ENCODE peak calls at places on chromosomes 3 and 15, in five cellular contexts. W is GM23338, U is stomach, Q is tibial nerve, R is A549. P is an unnamed sample.

GRCh38 chr3:124552224-124552623 is 178.0 kb upstream of the UMPS start:
- DNase-seq in U (peak; percentile 77), W (no peak), Q (no peak), R (peak; percentile 29), P (no peak)

GRCh38 chr3:46349484-46350261 is 4.2 kb upstream of the CCR2 start:
- DNase-seq in U (no peak), Q (no peak), R (no peak), W (no peak), P (no peak)

GRCh38 chr3:169148448-169149348 is 514.8 kb downstream of the MECOM start:
- DNase-seq in U (peak; percentile 31), R (no peak), Q (no peak), W (peak; percentile 48), P (no peak)

GRCh38 chr15:72285927-72286516 is 13.7 kb upstream of the PARP6 start:
- DNase-seq in U (peak; percentile 72), Q (no peak), W (peak; percentile 85), R (peak; percentile 83), P (no peak)

GRCh38 chr15:77496710-77497107 is 76.0 kb downstream of the HMG20A start:
- DNase-seq in W (peak; percentile 92), R (peak; percentile 89), Q (peak; percentile 94), U (peak; percentile 80), P (peak; percentile 95)

GRCh38 chr3:23820888-23821287 is 15.1 kb downstream of the UBE2E1 start:
- DNase-seq in Q (no peak), W (no peak), R (no peak), U (no peak), P (no peak)

GRCh38 chr3:66428733-66429132 is 72.1 kb downstream of the LRIG1 start:
- DNase-seq in R (peak; percentile 32), W (no peak), Q (peak; percentile 78), U (peak; percentile 76), P (peak; percentile 98)

GRCh38 chr15:77482570-77482969 is 61.9 kb downstream of the HMG20A start:
- DNase-seq in Q (no peak), R (no peak), U (no peak), W (no peak), P (peak; percentile 50)

GRCh38 chr3:22012471-22012870 is 261.5 kb upstream of the ZNF385D start:
- DNase-seq in R (no peak), Q (no peak), U (no peak), W (no peak), P (no peak)

GRCh38 chr3:22714758-22715157 is 488.4 kb upstream of the UBE2E2 start:
- DNase-seq in W (peak; percentile 6), Q (no peak), R (no peak), U (no peak), P (no peak)

GRCh38 chr15:35308802-35309201 is 223.7 kb upstream of the NANOGP8 start:
- DNase-seq in U (no peak), R (no peak), Q (no peak), W (no peak), P (peak; percentile 94)

GRCh38 chr3:48543271-48543866 is 13.2 kb downstream of the PFKFB4 start:
- DNase-seq in W (no peak), U (peak; percentile 45), R (no peak), Q (peak; percentile 32), P (no peak)

GRCh38 chr3:4543110-4543509 is 50.0 kb downstream of the ITPR1 start:
- DNase-seq in R (no peak), Q (no peak), W (no peak), U (no peak), P (no peak)

GRCh38 chr3:68988740-68989139 is 24.7 kb downstream of the EOGT start:
- DNase-seq in Q (no peak), U (no peak), W (no peak), R (no peak), P (peak; percentile 51)

GRCh38 chr3:112136959-112137693 is 4.1 kb upstream of the GCSAM start:
- DNase-seq in Q (peak; percentile 41), R (no peak), U (no peak), W (peak; percentile 86), P (no peak)

GRCh38 chr3:58237940-58238681 is 519 bp downstream of the ABHD6 start:
- DNase-seq in W (peak; percentile 56), R (peak; percentile 46), U (peak; percentile 62), Q (peak; percentile 44), P (no peak)

GRCh38 chr3:17478673-17479072 is 263.8 kb downstream of the TBC1D5 start:
- DNase-seq in W (no peak), U (no peak), Q (no peak), R (peak; percentile 27), P (peak; percentile 60)

GRCh38 chr3:179265875-179266274 is 15.0 kb upstream of the KCNMB3 start:
- DNase-seq in W (no peak), R (no peak), Q (no peak), U (no peak), P (no peak)

GRCh38 chr3:13770390-13771169 is 109.3 kb downstream of the WNT7A start:
- DNase-seq in W (peak; percentile 75), Q (no peak), U (peak; percentile 19), R (no peak), P (no peak)

GRCh38 chr3:49493901-49494300 is 23.8 kb downstream of the DAG1 start:
- DNase-seq in R (no peak), U (no peak), Q (no peak), W (no peak), P (no peak)

GRCh38 chr15:64857421-64857820 is 15.7 kb downstream of the PLEKHO2 start:
- DNase-seq in Q (no peak), W (no peak), R (no peak), U (no peak), P (no peak)

DNA sequence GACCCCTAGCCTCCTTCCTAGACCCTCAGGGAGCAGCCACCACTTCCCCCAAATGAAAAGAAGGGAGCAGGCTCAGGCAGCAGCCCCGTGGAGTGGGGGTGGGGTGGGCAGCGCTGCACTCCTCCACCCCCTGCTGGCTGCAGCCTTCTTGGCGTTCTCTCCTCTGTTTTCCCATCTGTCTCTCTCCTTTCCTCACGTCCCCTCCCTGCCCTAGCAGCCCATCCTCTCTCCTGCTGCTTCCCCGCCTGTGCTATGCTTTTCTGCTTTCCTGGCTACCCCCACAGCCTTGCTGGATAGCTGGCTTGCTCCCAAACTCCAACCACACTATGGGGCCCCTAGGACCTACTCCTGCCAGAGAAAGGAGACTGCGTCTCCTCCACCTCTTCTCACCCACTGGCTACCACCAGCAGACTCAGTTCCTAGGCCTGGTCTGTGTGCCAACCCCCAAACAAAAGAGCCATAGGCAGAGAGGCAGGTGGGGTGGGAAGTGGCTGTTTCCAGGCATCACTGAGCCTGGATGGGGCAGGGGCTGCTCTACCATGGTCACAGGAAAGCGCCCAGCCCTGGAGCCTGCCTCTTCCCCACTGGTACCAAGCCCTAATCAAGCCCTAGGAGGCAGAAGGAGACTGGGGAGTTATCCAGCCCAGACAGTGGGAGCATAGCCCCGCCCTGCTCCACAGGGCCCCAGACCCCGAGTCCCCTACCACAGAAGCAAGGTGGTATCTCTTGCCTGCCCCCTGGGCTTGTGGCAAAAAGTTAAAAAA is 3.4 kb upstream of the DISP2 start:
- DNase-seq in Q (no peak), U (no peak), W (peak; percentile 83), R (peak; percentile 23), P (no peak)
- H3K27ac ChIP-seq in Q (no peak overlapping the region), U (no peak overlapping the region), W (no peak overlapping the region), R (no peak overlapping the region), P (no peak overlapping the region)

GRCh38 chr15:99442268-99442897 is 123.4 kb upstream of the MEF2A start:
- DNase-seq in R (peak; percentile 52), U (peak; percentile 71), Q (peak; percentile 44), W (no peak), P (peak; percentile 67)
- H3K4me3 ChIP-seq in R (no peak overlapping the region), U (no peak overlapping the region), Q (no peak overlapping the region), W (no peak overlapping the region), P (no peak overlapping the region)

GRCh38 chr3:102224171-102224570 is 210.6 kb upstream of the ZPLD1 start:
- DNase-seq in Q (peak; percentile 47), W (no peak), U (no peak), R (peak; percentile 6), P (no peak)

GRCh38 chr3:102226463-102226862 is 208.4 kb upstream of the ZPLD1 start:
- DNase-seq in R (no peak), Q (no peak), U (no peak), W (no peak), P (no peak)

GRCh38 chr3:102229062-102229655 is 205.7 kb upstream of the ZPLD1 start:
- DNase-seq in U (peak; percentile 80), W (peak; percentile 87), Q (peak; percentile 91), R (peak; percentile 19), P (peak; percentile 42)

GRCh38 chr3:102223139-102223538 is 211.7 kb upstream of the ZPLD1 start:
- DNase-seq in W (no peak), U (no peak), R (no peak), Q (no peak), P (no peak)

DNA sequence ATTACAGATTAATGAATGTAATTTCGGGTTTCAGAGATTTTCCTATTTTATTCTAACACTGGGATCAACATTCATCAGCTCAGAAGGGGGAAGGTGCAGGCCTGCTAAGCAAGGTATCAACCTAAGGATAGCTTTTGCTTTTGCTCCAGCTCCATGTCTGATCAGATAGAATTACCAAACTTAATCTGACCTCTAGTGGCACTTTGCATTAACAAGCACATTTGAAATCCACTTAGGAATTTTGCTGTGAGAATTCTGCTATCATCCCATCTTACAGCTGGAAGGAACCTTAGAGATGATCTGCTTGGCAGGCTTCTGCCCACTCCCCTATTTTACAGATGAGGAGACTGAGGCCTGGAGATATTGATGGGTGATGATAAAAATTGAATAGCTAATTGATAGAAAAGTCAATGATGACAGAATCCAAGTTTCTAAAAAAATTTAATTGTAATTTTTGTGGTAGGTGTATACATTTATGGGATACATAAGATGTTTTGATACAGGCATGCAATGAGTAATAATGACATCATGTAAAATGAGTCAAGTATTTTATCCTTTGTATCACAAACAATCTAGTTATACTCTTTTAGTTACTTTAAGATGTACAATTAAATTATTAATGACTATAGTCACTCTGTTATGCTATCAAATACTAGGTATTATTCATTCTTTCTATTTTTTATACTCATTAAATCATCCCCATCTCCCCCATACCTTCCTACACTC is 209.2 kb upstream of the ZPLD1 start:
- DNase-seq in R (peak; percentile 33), U (no peak), Q (no peak), W (peak; percentile 73), P (peak; percentile 64)
- TF ChIP-seq CTCF in R (peak; percentile 86), U (peak; percentile 74), Q (peak; percentile 69), W (peak; percentile 76), P (peak; percentile 70)

DNA sequence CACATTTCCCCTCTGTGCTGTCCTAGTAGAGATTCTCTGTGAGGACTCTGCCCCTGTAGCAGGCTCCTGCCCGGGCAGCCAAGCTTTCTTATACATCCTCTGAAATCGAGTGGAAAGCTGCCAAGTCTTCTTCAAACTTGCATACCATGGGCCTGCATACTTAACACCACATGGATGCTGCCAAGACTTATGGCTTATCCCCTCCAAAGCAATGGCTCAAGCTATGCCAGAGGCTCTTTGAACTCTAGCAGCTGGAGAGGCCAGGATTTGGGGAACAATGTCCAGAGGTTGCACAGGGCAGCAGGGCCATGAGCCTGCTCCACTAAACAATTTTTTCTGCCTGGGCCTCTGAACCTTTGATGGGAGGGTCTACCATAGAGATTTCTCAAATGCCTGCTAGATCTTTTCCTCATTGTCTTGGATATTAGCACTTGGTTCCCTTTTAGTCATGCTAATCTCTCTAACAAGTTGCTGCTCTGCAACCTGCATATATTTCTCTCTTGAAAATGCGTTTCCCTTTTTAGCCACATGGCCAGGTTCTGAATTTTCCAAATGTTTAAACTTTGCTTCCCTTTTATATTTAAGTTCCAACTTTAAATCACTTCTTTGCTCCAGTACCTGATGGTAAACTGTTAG is 6.1 kb upstream of the PLSCR4 start:
- DNase-seq in W (peak; percentile 77), R (no peak), U (no peak), Q (no peak), P (peak; percentile 27)
- H3K27ac ChIP-seq in W (peak overlapping the region; percentile 81), R (no peak overlapping the region), U (no peak overlapping the region), Q (no peak overlapping the region), P (no peak overlapping the region)

GRCh38 chr3:16279010-16279409 is 14.0 kb downstream of the OXNAD1 start:
- DNase-seq in Q (no peak), W (no peak), R (no peak), U (no peak), P (no peak)
- H3K4me3 ChIP-seq in Q (no peak overlapping the region), W (no peak overlapping the region), R (no peak overlapping the region), U (no peak overlapping the region), P (no peak overlapping the region)

GRCh38 chr3:187247398-187247797 is 44.1 kb downstream of the MASP1 start:
- DNase-seq in Q (no peak), U (no peak), W (peak; percentile 18), R (no peak), P (no peak)
- TF ChIP-seq CTCF in Q (no peak), U (no peak), W (no peak), R (no peak), P (no peak)

P was measured in AG04450.